ENCODE peak calls at places on chromosomes 12 and 14, in seven cellular contexts. One of them, this sample, is unnamed.

GRCh38 chr12:113246478-113247122 is 25.3 kb downstream of the TPCN1 start:
- DNase-seq in naive thymus-derived CD8-positive, alpha-beta T cell: no peak
- DNase-seq in NCI-H2029 treated with DMSO at 0.1 percent for 48 hours: no peak
- DNase-seq in activated CD4-positive, alpha-beta T cell treated with anti-CD3 and anti-CD28 coated beads, Interleukin-2, amount 10 ng/mL, durations not matched to agents 7 days and 5 days: no peak
- DNase-seq in epithelial cell of esophagus: peak; percentile 51
- DNase-seq in activated gamma-delta T cell treated with Interleukin-2 at 50 U/mL for 16 hours: no peak
- DNase-seq in endothelial cell of umbilical vein: no peak
- DNase-seq in this sample: no peak

GRCh38 chr14:61521773-61522172 is 173.5 kb upstream of the HIF1A start:
- DNase-seq in activated gamma-delta T cell treated with Interleukin-2 at 50 U/mL for 16 hours: no peak
- DNase-seq in endothelial cell of umbilical vein: no peak
- DNase-seq in naive thymus-derived CD8-positive, alpha-beta T cell: no peak
- DNase-seq in NCI-H2029 treated with DMSO at 0.1 percent for 48 hours: no peak
- DNase-seq in activated CD4-positive, alpha-beta T cell treated with anti-CD3 and anti-CD28 coated beads, Interleukin-2, amount 10 ng/mL, durations not matched to agents 7 days and 5 days: no peak
- DNase-seq in epithelial cell of esophagus: no peak
- DNase-seq in this sample: no peak

GRCh38 chr12:109743076-109743910 is 29.7 kb downstream of the FAM222A start:
- DNase-seq in endothelial cell of umbilical vein: no peak
- DNase-seq in activated CD4-positive, alpha-beta T cell treated with anti-CD3 and anti-CD28 coated beads, Interleukin-2, amount 10 ng/mL, durations not matched to agents 7 days and 5 days: no peak
- DNase-seq in epithelial cell of esophagus: no peak
- DNase-seq in activated gamma-delta T cell treated with Interleukin-2 at 50 U/mL for 16 hours: peak; percentile 3
- DNase-seq in NCI-H2029 treated with DMSO at 0.1 percent for 48 hours: no peak
- DNase-seq in naive thymus-derived CD8-positive, alpha-beta T cell: no peak
- DNase-seq in this sample: no peak

GRCh38 chr12:59833408-59833807 is 237.6 kb downstream of the SLC16A7 start:
- DNase-seq in activated gamma-delta T cell treated with Interleukin-2 at 50 U/mL for 16 hours: no peak
- DNase-seq in epithelial cell of esophagus: no peak
- DNase-seq in naive thymus-derived CD8-positive, alpha-beta T cell: no peak
- DNase-seq in endothelial cell of umbilical vein: no peak
- DNase-seq in activated CD4-positive, alpha-beta T cell treated with anti-CD3 and anti-CD28 coated beads, Interleukin-2, amount 10 ng/mL, durations not matched to agents 7 days and 5 days: no peak
- DNase-seq in NCI-H2029 treated with DMSO at 0.1 percent for 48 hours: no peak
- DNase-seq in this sample: no peak

GRCh38 chr12:47651368-47652254 is 54.2 kb downstream of the RPAP3 start:
- DNase-seq in activated gamma-delta T cell treated with Interleukin-2 at 50 U/mL for 16 hours: peak; percentile 31
- DNase-seq in activated CD4-positive, alpha-beta T cell treated with anti-CD3 and anti-CD28 coated beads, Interleukin-2, amount 10 ng/mL, durations not matched to agents 7 days and 5 days: peak; percentile 66
- DNase-seq in naive thymus-derived CD8-positive, alpha-beta T cell: peak; percentile 17
- DNase-seq in epithelial cell of esophagus: peak; percentile 65
- DNase-seq in endothelial cell of umbilical vein: peak; percentile 66
- DNase-seq in NCI-H2029 treated with DMSO at 0.1 percent for 48 hours: peak; percentile 82
- DNase-seq in this sample: peak; percentile 58

GRCh38 chr12:108515916-108516315 is 839 bp downstream of the FICD start:
- DNase-seq in epithelial cell of esophagus: no peak
- DNase-seq in NCI-H2029 treated with DMSO at 0.1 percent for 48 hours: no peak
- DNase-seq in endothelial cell of umbilical vein: peak; percentile 7
- DNase-seq in activated CD4-positive, alpha-beta T cell treated with anti-CD3 and anti-CD28 coated beads, Interleukin-2, amount 10 ng/mL, durations not matched to agents 7 days and 5 days: no peak
- DNase-seq in activated gamma-delta T cell treated with Interleukin-2 at 50 U/mL for 16 hours: no peak
- DNase-seq in naive thymus-derived CD8-positive, alpha-beta T cell: no peak
- DNase-seq in this sample: no peak

GRCh38 chr12:129080413-129080812 is 227.1 kb downstream of the GLT1D1 start:
- DNase-seq in activated gamma-delta T cell treated with Interleukin-2 at 50 U/mL for 16 hours: no peak
- DNase-seq in naive thymus-derived CD8-positive, alpha-beta T cell: no peak
- DNase-seq in NCI-H2029 treated with DMSO at 0.1 percent for 48 hours: no peak
- DNase-seq in activated CD4-positive, alpha-beta T cell treated with anti-CD3 and anti-CD28 coated beads, Interleukin-2, amount 10 ng/mL, durations not matched to agents 7 days and 5 days: no peak
- DNase-seq in epithelial cell of esophagus: no peak
- DNase-seq in endothelial cell of umbilical vein: no peak
- DNase-seq in this sample: no peak

GRCh38 chr14:34203271-34203722 is 252.4 kb upstream of the EGLN3 start:
- DNase-seq in epithelial cell of esophagus: peak; percentile 89
- DNase-seq in endothelial cell of umbilical vein: no peak
- DNase-seq in activated gamma-delta T cell treated with Interleukin-2 at 50 U/mL for 16 hours: no peak
- DNase-seq in activated CD4-positive, alpha-beta T cell treated with anti-CD3 and anti-CD28 coated beads, Interleukin-2, amount 10 ng/mL, durations not matched to agents 7 days and 5 days: no peak
- DNase-seq in NCI-H2029 treated with DMSO at 0.1 percent for 48 hours: no peak
- DNase-seq in naive thymus-derived CD8-positive, alpha-beta T cell: no peak
- DNase-seq in this sample: no peak

GRCh38 chr12:81360916-81361315 is 283.0 kb downstream of the ACSS3 start:
- DNase-seq in endothelial cell of umbilical vein: no peak
- DNase-seq in activated gamma-delta T cell treated with Interleukin-2 at 50 U/mL for 16 hours: no peak
- DNase-seq in NCI-H2029 treated with DMSO at 0.1 percent for 48 hours: no peak
- DNase-seq in naive thymus-derived CD8-positive, alpha-beta T cell: no peak
- DNase-seq in epithelial cell of esophagus: no peak
- DNase-seq in activated CD4-positive, alpha-beta T cell treated with anti-CD3 and anti-CD28 coated beads, Interleukin-2, amount 10 ng/mL, durations not matched to agents 7 days and 5 days: no peak
- DNase-seq in this sample: no peak

GRCh38 chr14:90426663-90427062 is 29.8 kb downstream of the CALM1 start:
- DNase-seq in naive thymus-derived CD8-positive, alpha-beta T cell: no peak
- DNase-seq in NCI-H2029 treated with DMSO at 0.1 percent for 48 hours: peak; percentile 13
- DNase-seq in endothelial cell of umbilical vein: peak; percentile 69
- DNase-seq in epithelial cell of esophagus: no peak
- DNase-seq in activated gamma-delta T cell treated with Interleukin-2 at 50 U/mL for 16 hours: no peak
- DNase-seq in activated CD4-positive, alpha-beta T cell treated with anti-CD3 and anti-CD28 coated beads, Interleukin-2, amount 10 ng/mL, durations not matched to agents 7 days and 5 days: no peak
- DNase-seq in this sample: no peak

GRCh38 chr12:19196959-19197630 is 67.6 kb downstream of the PLEKHA5 start:
- DNase-seq in activated CD4-positive, alpha-beta T cell treated with anti-CD3 and anti-CD28 coated beads, Interleukin-2, amount 10 ng/mL, durations not matched to agents 7 days and 5 days: no peak
- DNase-seq in endothelial cell of umbilical vein: no peak
- DNase-seq in naive thymus-derived CD8-positive, alpha-beta T cell: no peak
- DNase-seq in activated gamma-delta T cell treated with Interleukin-2 at 50 U/mL for 16 hours: no peak
- DNase-seq in NCI-H2029 treated with DMSO at 0.1 percent for 48 hours: peak; percentile 38
- DNase-seq in epithelial cell of esophagus: no peak
- DNase-seq in this sample: no peak

GRCh38 chr12:119476951-119477350 is 116.6 kb upstream of the TMEM233 start:
- DNase-seq in activated CD4-positive, alpha-beta T cell treated with anti-CD3 and anti-CD28 coated beads, Interleukin-2, amount 10 ng/mL, durations not matched to agents 7 days and 5 days: no peak
- DNase-seq in activated gamma-delta T cell treated with Interleukin-2 at 50 U/mL for 16 hours: no peak
- DNase-seq in naive thymus-derived CD8-positive, alpha-beta T cell: no peak
- DNase-seq in NCI-H2029 treated with DMSO at 0.1 percent for 48 hours: no peak
- DNase-seq in endothelial cell of umbilical vein: no peak
- DNase-seq in epithelial cell of esophagus: no peak
- DNase-seq in this sample: no peak

GRCh38 chr12:16531623-16532022 is 74.3 kb downstream of the LMO3 start:
- DNase-seq in endothelial cell of umbilical vein: no peak
- DNase-seq in naive thymus-derived CD8-positive, alpha-beta T cell: no peak
- DNase-seq in epithelial cell of esophagus: peak; percentile 64
- DNase-seq in NCI-H2029 treated with DMSO at 0.1 percent for 48 hours: peak; percentile 85
- DNase-seq in activated gamma-delta T cell treated with Interleukin-2 at 50 U/mL for 16 hours: no peak
- DNase-seq in activated CD4-positive, alpha-beta T cell treated with anti-CD3 and anti-CD28 coated beads, Interleukin-2, amount 10 ng/mL, durations not matched to agents 7 days and 5 days: no peak
- DNase-seq in this sample: no peak

GRCh38 chr12:78232756-78233155 is 402.1 kb downstream of the NAV3 start:
- DNase-seq in activated CD4-positive, alpha-beta T cell treated with anti-CD3 and anti-CD28 coated beads, Interleukin-2, amount 10 ng/mL, durations not matched to agents 7 days and 5 days: no peak
- DNase-seq in epithelial cell of esophagus: no peak
- DNase-seq in naive thymus-derived CD8-positive, alpha-beta T cell: no peak
- DNase-seq in activated gamma-delta T cell treated with Interleukin-2 at 50 U/mL for 16 hours: no peak
- DNase-seq in endothelial cell of umbilical vein: no peak
- DNase-seq in NCI-H2029 treated with DMSO at 0.1 percent for 48 hours: no peak
- DNase-seq in this sample: no peak

GRCh38 chr12:31702047-31702446 is 26.8 kb downstream of the AMN1 start:
- DNase-seq in endothelial cell of umbilical vein: peak; percentile 49
- DNase-seq in activated gamma-delta T cell treated with Interleukin-2 at 50 U/mL for 16 hours: no peak
- DNase-seq in epithelial cell of esophagus: peak; percentile 48
- DNase-seq in activated CD4-positive, alpha-beta T cell treated with anti-CD3 and anti-CD28 coated beads, Interleukin-2, amount 10 ng/mL, durations not matched to agents 7 days and 5 days: no peak
- DNase-seq in NCI-H2029 treated with DMSO at 0.1 percent for 48 hours: no peak
- DNase-seq in naive thymus-derived CD8-positive, alpha-beta T cell: no peak
- DNase-seq in this sample: no peak

GRCh38 chr12:16168078-16168477 is 109.4 kb downstream of the SLC15A5 start:
- DNase-seq in activated gamma-delta T cell treated with Interleukin-2 at 50 U/mL for 16 hours: no peak
- DNase-seq in naive thymus-derived CD8-positive, alpha-beta T cell: no peak
- DNase-seq in NCI-H2029 treated with DMSO at 0.1 percent for 48 hours: no peak
- DNase-seq in endothelial cell of umbilical vein: no peak
- DNase-seq in epithelial cell of esophagus: peak; percentile 82
- DNase-seq in activated CD4-positive, alpha-beta T cell treated with anti-CD3 and anti-CD28 coated beads, Interleukin-2, amount 10 ng/mL, durations not matched to agents 7 days and 5 days: no peak
- DNase-seq in this sample: no peak

GRCh38 chr14:22597265-22597664 is 835 bp upstream of the ABHD4 start:
- DNase-seq in naive thymus-derived CD8-positive, alpha-beta T cell: no peak
- DNase-seq in activated CD4-positive, alpha-beta T cell treated with anti-CD3 and anti-CD28 coated beads, Interleukin-2, amount 10 ng/mL, durations not matched to agents 7 days and 5 days: no peak
- DNase-seq in endothelial cell of umbilical vein: no peak
- DNase-seq in activated gamma-delta T cell treated with Interleukin-2 at 50 U/mL for 16 hours: no peak
- DNase-seq in NCI-H2029 treated with DMSO at 0.1 percent for 48 hours: no peak
- DNase-seq in epithelial cell of esophagus: no peak
- DNase-seq in this sample: no peak

This sample was measured in NCI-H460.